ENCODE peak calls at places on chromosome 4, in nine cellular contexts. E is activated naive CD4-positive, alpha-beta T cell treated with Interleukin-2 at 50 U/mL for 16 hours; M is AG09319; H is GM10248; C is progenitor cell of endocrine pancreas; F is AG09309; N is pancreas; X is activated naive CD8-positive, alpha-beta T cell treated with anti-CD3 and anti-CD28 coated beads, Interleukin-2, amount 50 U/mL, for 16 hours; Z is NCI-H345. V is an unnamed sample.
A peak's percentile ranks its signal among the peaks of the same experiment; 100 is the strongest.

GRCh38 chr4:88953400-88953799 is 103.6 kb downstream of the FAM13A start:
- DNase-seq in E (no peak), M (no peak), H (no peak), C (no peak), F (no peak), N (no peak), X (no peak), Z (no peak), V (no peak)

GRCh38 chr4:118761387-118762016 is 74.4 kb downstream of the SEC24D start:
- DNase-seq in E (no peak), M (no peak), H (no peak), C (no peak), F (no peak), N (no peak), X (no peak), Z (no peak), V (no peak)

GRCh38 chr4:76429636-76430035 is 5.4 kb upstream of the SHROOM3 start:
- DNase-seq in E (no peak), M (no peak), H (no peak), C (no peak), F (no peak), N (no peak), X (no peak), Z (no peak), V (no peak)

GRCh38 chr4:22385615-22386014 is 130.3 kb downstream of the ADGRA3 start:
- DNase-seq in E (no peak), M (peak; percentile 3), H (no peak), C (no peak), F (peak; percentile 35), N (no peak), X (no peak), Z (no peak), V (no peak)

GRCh38 chr4:122052714-122053113 is 99.4 kb upstream of the BLTP1 start:
- DNase-seq in E (no peak), M (no peak), H (no peak), C (no peak), F (no peak), N (no peak), X (no peak), Z (no peak), V (no peak)

GRCh38 chr4:41145571-41146078 is 68.7 kb downstream of the APBB2 start:
- DNase-seq in E (no peak), M (no peak), H (no peak), C (no peak), F (no peak), N (no peak), X (no peak), Z (peak; percentile 31), V (no peak)

GRCh38 chr4:87058272-87059073 is 123.7 kb downstream of the AFF1 start:
- DNase-seq in E (peak; percentile 78), M (no peak), H (no peak), C (no peak), F (no peak), N (no peak), X (peak; percentile 1), Z (no peak), V (no peak)

GRCh38 chr4:135418353-135418752 is 1216.8 kb upstream of the PABPC4L start:
- DNase-seq in E (no peak), M (no peak), H (peak; percentile 5), C (no peak), F (no peak), N (no peak), X (no peak), Z (no peak), V (no peak)

GRCh38 chr4:10063544-10064300 is 42.4 kb upstream of the SLC2A9 start:
- DNase-seq in E (no peak), M (peak; percentile 62), H (no peak), C (no peak), F (peak; percentile 45), N (no peak), X (no peak), Z (peak; percentile 85), V (no peak)

GRCh38 chr4:132125131-132125530 is 1024.0 kb upstream of the PCDH10 start:
- DNase-seq in E (no peak), M (no peak), H (no peak), C (no peak), F (no peak), N (no peak), X (no peak), Z (no peak), V (no peak)

GRCh38 chr4:140071806-140072205 is 82.2 kb downstream of the MAML3 start:
- DNase-seq in E (peak; percentile 69), M (peak; percentile 27), H (peak; percentile 42), C (no peak), F (peak; percentile 87), N (no peak), X (peak; percentile 48), Z (no peak), V (no peak)

GRCh38 chr4:80243274-80244018 is 23.0 kb upstream of the FGF5 start:
- DNase-seq in E (no peak), M (no peak), H (no peak), C (no peak), F (no peak), N (no peak), X (no peak), Z (peak; percentile 46), V (no peak)

GRCh38 chr4:148056879-148057278 is 325.0 kb downstream of the ARHGAP10 start:
- DNase-seq in E (peak; percentile 74), M (no peak), H (peak; percentile 57), C (no peak), F (peak; percentile 13), N (no peak), X (peak; percentile 40), Z (peak; percentile 57), V (no peak)

GRCh38 chr4:159443975-159444374 is 341.1 kb downstream of the RAPGEF2 start:
- DNase-seq in E (no peak), M (no peak), H (no peak), C (no peak), F (no peak), N (no peak), X (no peak), Z (no peak), V (no peak)

GRCh38 chr4:13248621-13249298 is 235.4 kb downstream of the RAB28 start:
- DNase-seq in E (no peak), M (no peak), H (no peak), C (no peak), F (no peak), N (no peak), X (no peak), Z (no peak), V (no peak)

GRCh38 chr4:15894923-15895411 is 43.6 kb downstream of the FGFBP1 start:
- DNase-seq in E (no peak), M (no peak), H (no peak), C (no peak), F (no peak), N (no peak), X (no peak), Z (no peak), V (no peak)

GRCh38 chr4:85953651-85954018 is 406.2 kb downstream of the MAPK10 start:
- DNase-seq in E (no peak), M (no peak), H (no peak), C (no peak), F (no peak), N (no peak), X (no peak), Z (no peak), V (no peak)

GRCh38 chr4:184787766-184788503 is 37.8 kb downstream of the ACSL1 start:
- DNase-seq in E (no peak), M (peak; percentile 47), H (no peak), C (no peak), F (no peak), N (no peak), X (no peak), Z (no peak), V (no peak)

V was measured in NCI-H748 treated with DMSO at 0.1 percent for 48 hours.